ENCODE peak calls at places on chromosomes 4 and X, in seven cellular contexts. Y, Q, P, A, O, G and D are unnamed samples.

GRCh38 chrX:136176399-136176825 is 29.1 kb downstream of the FHL1 start:
- DNase-seq in A (no peak), G (no peak), O (no peak), Q (no peak), Y (no peak), P (peak), D (no peak)

GRCh38 chr4:158162637-158163036 is 10.2 kb downstream of the GASK1B start:
- DNase-seq in P (no peak), O (no peak), Q (no peak), G (no peak), A (no peak), Y (no peak), D (no peak)

GRCh38 chrX:103397707-103398106 is 21.4 kb downstream of the BEX3 start:
- DNase-seq in Q (no peak), A (no peak), O (no peak), Y (no peak), G (no peak), P (no peak), D (no peak)

GRCh38 chr4:174318829-174319764 is 35.4 kb downstream of the CEP44 start:
- DNase-seq in Y (no peak), O (no peak), A (no peak), Q (peak), P (no peak), G (no peak), D (peak)

GRCh38 chrX:68114573-68115199 is 318.6 kb downstream of the OPHN1 start:
- DNase-seq in P (no peak), O (no peak), Q (no peak), A (no peak), Y (no peak), G (no peak), D (no peak)

GRCh38 chr4:11632488-11632887 is 203.8 kb upstream of the HS3ST1 start:
- DNase-seq in Q (peak), Y (no peak), P (no peak), O (no peak), A (no peak), G (no peak), D (no peak)

GRCh38 chr4:34193451-34194154 is 2050.7 kb downstream of the ARAP2 start:
- DNase-seq in A (no peak), P (no peak), G (no peak), O (no peak), Q (no peak), Y (no peak), D (no peak)

GRCh38 chr4:39042365-39042764 is 10.2 kb upstream of the TMEM156 start:
- DNase-seq in A (no peak), G (peak), P (no peak), Y (no peak), O (no peak), Q (no peak), D (no peak)

GRCh38 chr4:67721317-67721769 is 20.4 kb upstream of the UBA6 start:
- DNase-seq in Q (no peak), O (no peak), G (no peak), A (no peak), Y (no peak), P (no peak), D (no peak)

GRCh38 chr4:54014761-54015160 is 49.6 kb downstream of the CHIC2 start:
- DNase-seq in A (no peak), Y (no peak), G (no peak), Q (no peak), O (no peak), P (no peak), D (no peak)